ENCODE peak calls at places on chromosomes 4 and X, in seven cellular contexts. G is H9, L is mesenchymal stem cell, X is mesendoderm, U is IMR-90, N is trophoblast cell, R is H1. P is an unnamed sample.

GRCh38 chrX:71636438-71637252 is 18.3 kb upstream of the CXCR3 start:
- DNase-seq in G (no peak), L (no peak), X (no peak), U (no peak), N (no peak), R (no peak), P (no peak)

GRCh38 chr4:151676301-151676700 is 84.5 kb downstream of the GATB start:
- DNase-seq in G (no peak), L (peak), X (no peak), U (peak), N (no peak), R (no peak), P (no peak)

GRCh38 chr4:187814737-187815465 is 180.7 kb upstream of the ZFP42 start:
- DNase-seq in G (no peak), L (no peak), X (no peak), U (peak), N (peak), R (no peak), P (no peak)

GRCh38 chr4:52852041-52852440 is 10.1 kb upstream of the RASL11B start:
- DNase-seq in G (no peak), L (no peak), X (no peak), U (no peak), N (no peak), R (no peak), P (no peak)

GRCh38 chr4:122980860-122981259 is 58.5 kb upstream of the NUDT6 start:
- DNase-seq in G (no peak), L (no peak), X (no peak), U (no peak), N (no peak), R (no peak), P (no peak)

GRCh38 chr4:143344774-143345173 is 8.1 kb downstream of the GAB1 start:
- DNase-seq in G (no peak), L (no peak), X (no peak), U (no peak), N (peak), R (no peak), P (no peak)

GRCh38 chr4:181799670-181800069 is 443.5 kb upstream of the TENM3 start:
- DNase-seq in G (no peak), L (no peak), X (no peak), U (no peak), N (no peak), R (no peak), P (no peak)

GRCh38 chr4:131499139-131499873 is 1649.8 kb upstream of the PCDH10 start:
- DNase-seq in G (no peak), L (peak), X (no peak), U (peak), N (peak), R (no peak), P (no peak)

GRCh38 chr4:46385235-46385634 is 4.7 kb downstream of the GABRA2 start:
- DNase-seq in G (no peak), L (no peak), X (no peak), U (no peak), N (no peak), R (no peak), P (no peak)

GRCh38 chr4:2596153-2596552 is 59.7 kb downstream of the FAM193A start:
- DNase-seq in G (no peak), L (no peak), X (no peak), U (no peak), N (no peak), R (no peak), P (no peak)

GRCh38 chr4:128282516-128282915 is 5.1 kb downstream of the PGRMC2 start:
- DNase-seq in G (no peak), L (no peak), X (no peak), U (no peak), N (no peak), R (no peak), P (no peak)

GRCh38 chrX:125791781-125792180 is 374.3 kb downstream of the DCAF12L2 start:
- DNase-seq in G (no peak), L (no peak), X (no peak), U (no peak), N (no peak), R (no peak), P (no peak)

GRCh38 chr4:123232439-123232838 is 164.2 kb upstream of the SPRY1 start:
- DNase-seq in G (no peak), L (peak), X (no peak), U (peak), N (peak), R (no peak), P (no peak)

GRCh38 chr4:119000400-119000799 is 111.7 kb downstream of the SYNPO2 start:
- DNase-seq in G (no peak), L (no peak), X (no peak), U (peak), N (no peak), R (no peak), P (no peak)

GRCh38 chr4:181688886-181689285 is 554.3 kb upstream of the TENM3 start:
- DNase-seq in G (no peak), L (no peak), X (no peak), U (peak), N (no peak), R (no peak), P (no peak)

GRCh38 chr4:10917475-10918103 is 233.0 kb upstream of the CLNK start:
- DNase-seq in G (no peak), L (no peak), X (no peak), U (no peak), N (no peak), R (no peak), P (no peak)

DNA sequence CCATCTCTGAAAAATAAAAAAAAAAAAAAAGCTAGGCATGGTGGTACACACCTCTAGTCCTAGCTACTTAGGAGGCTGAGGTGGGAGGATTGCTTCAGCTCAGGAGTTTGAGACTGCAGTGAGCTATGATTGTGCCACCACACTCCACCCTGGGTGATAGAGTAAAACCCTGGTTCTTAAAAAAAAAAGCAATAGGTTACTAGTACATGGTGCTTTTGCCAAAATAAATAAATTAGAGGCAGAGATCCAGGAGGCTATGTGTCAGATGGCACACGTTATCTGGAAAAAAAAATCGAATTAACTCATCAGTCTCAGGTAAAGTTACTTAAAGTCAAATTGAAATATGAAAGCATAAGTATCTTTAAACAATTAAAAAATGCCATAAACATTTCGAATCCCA is 94.3 kb downstream of the VCX3A start:
- DNase-seq in G (no peak), L (no peak), X (no peak), U (no peak), N (no peak), R (no peak), P (no peak)
- H4K8ac ChIP-seq in G (no peak), L (no peak), X (no peak), U (no peak), N (no peak), R (no peak), P (no peak)

GRCh38 chr4:78325244-78326187 is 226.1 kb upstream of the ANXA3 start:
- DNase-seq in G (no peak), L (no peak), X (no peak), U (no peak), N (no peak), R (no peak), P (no peak)
- H4K8ac ChIP-seq in G (no peak), L (no peak), X (no peak), U (no peak), N (no peak), R (no peak), P (no peak)

DNA sequence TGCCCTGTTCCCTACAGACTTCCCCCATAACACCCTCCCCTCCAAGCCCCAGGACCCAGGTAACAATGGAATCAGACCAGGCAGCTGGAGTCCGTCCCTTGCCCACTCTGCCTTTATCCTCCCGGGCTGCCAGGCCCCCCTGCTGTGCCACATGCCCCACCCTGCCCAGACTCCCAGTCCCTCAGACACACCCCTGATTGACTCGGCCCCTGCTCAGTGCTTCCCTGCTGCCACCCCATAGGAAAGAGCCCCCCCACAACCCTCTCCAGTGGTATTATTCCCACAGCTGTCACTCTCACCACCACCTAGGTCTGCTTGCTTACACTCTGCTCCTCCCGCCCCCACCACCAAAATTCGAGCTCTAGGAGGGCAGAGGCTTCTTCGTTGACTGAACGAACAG is 4.7 kb upstream of the NAA10 start:
- DNase-seq in G (no peak), L (no peak), X (no peak), U (no peak), N (no peak), R (no peak), P (no peak)
- H4K8ac ChIP-seq in G (no peak), L (no peak), X (no peak), U (no peak), N (no peak), R (no peak), P (no peak)

DNA sequence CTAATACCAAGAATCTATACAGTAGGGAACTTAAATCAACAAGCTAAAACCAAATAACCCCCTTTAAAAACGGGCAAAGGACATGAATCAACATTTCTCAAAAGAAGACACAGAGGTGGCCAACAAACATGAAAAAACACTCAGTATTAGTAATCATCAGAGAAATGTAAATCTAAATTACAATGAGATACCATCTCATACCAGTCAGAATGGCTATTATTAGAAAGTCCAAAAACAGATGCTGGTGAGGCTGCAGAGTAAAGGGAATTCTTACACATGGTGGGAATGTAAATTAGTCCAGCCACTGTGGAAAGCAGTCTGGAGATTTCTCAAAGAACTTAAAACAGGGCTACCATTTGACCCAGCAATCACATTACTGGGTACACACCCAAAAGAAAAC is 167.8 kb downstream of the PACRGL start:
- DNase-seq in G (no peak), L (no peak), X (no peak), U (no peak), N (peak), R (no peak), P (no peak)
- H4K8ac ChIP-seq in G (no peak), L (no peak), X (no peak), U (no peak), N (no peak), R (no peak), P (no peak)

GRCh38 chr4:6715704-6716017 is 313 bp upstream of the BLOC1S4 start:
- DNase-seq in G (no peak), L (no peak), X (no peak), U (no peak), N (no peak), R (no peak), P (no peak)
- H4K8ac ChIP-seq in G (no peak), L (peak), X (peak), U (peak), N (peak), R (no peak), P (no peak)

GRCh38 chr4:26257850-26258249 is 63.0 kb upstream of the RBPJ start:
- DNase-seq in G (no peak), L (no peak), X (no peak), U (no peak), N (no peak), R (no peak), P (no peak)

GRCh38 chr4:26263165-26263564 is 57.6 kb upstream of the RBPJ start:
- DNase-seq in G (peak), L (no peak), X (peak), U (no peak), N (peak), R (no peak), P (no peak)

GRCh38 chr4:26260571-26260970 is 60.2 kb upstream of the RBPJ start:
- DNase-seq in G (no peak), L (no peak), X (no peak), U (no peak), N (no peak), R (no peak), P (no peak)

GRCh38 chr4:26264109-26264508 is 56.7 kb upstream of the RBPJ start:
- DNase-seq in G (no peak), L (no peak), X (no peak), U (no peak), N (no peak), R (no peak), P (no peak)

GRCh38 chr4:26261400-26261799 is 59.4 kb upstream of the RBPJ start:
- DNase-seq in G (no peak), L (no peak), X (no peak), U (no peak), N (no peak), R (no peak), P (no peak)
- H4K8ac ChIP-seq in G (no peak), L (no peak), X (no peak), U (no peak), N (no peak), R (no peak), P (no peak)

DNA sequence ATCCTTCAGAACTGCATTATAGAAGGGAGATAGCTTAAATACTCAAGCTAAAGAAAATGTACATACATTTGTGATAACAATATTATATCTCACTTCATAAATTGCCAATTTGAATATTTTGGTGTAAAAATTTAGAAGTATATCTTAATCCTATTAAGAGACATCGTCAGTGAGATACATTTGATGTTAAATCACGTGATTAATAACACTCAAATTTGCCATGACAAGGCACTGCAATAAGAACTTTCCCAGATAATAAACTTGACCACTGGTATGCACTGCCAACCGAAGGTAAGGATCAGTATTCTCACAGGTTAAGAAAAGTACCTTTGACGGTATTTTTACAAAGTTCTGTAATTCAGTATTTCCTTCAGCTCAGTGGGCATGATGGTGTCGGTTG is 764.7 kb upstream of the FRG1 start:
- DNase-seq in G (no peak), L (no peak), X (no peak), U (no peak), N (no peak), R (no peak), P (no peak)
- H4K8ac ChIP-seq in G (no peak), L (no peak), X (no peak), U (no peak), N (no peak), R (no peak), P (no peak)

DNA sequence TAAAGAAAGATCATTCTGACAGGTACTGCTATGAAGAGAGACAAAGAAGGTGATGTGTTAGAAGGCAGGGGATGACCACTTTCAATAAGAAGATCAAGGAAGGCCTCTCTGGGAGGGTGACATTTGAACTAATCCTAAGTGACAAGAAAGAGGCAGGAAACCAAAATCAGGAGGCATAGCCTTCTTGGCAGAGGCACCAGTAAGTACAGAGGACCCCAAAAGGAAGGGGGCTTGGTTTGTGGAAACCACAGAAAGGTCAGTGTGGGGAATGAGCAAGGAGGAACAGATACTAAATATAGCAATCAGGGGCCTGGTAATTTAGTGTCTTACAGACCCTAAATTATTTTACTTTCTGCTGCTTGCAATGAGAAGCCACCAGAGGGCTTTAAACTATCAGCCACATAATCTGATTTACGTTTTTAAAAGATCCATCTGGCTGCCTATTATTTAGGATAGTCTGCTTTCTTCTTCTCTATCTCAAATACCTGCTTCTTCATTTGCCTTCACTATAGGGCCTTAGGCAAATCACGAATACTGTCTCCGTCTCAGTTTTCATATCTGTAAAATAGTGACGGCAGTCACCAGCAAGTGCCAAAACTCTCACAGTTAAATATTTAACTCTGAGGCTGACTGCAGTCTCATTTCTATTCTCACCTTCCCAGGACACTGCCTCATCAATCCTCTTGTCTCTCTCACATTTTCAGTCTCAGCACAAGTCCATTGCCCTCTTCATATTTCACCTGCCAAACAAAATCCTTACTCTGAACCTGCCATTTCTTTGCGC is 16.7 kb downstream of the NR3C2 start:
- DNase-seq in G (no peak), L (no peak), X (peak), U (no peak), N (no peak), R (no peak), P (no peak)
- H4K8ac ChIP-seq in G (no peak), L (no peak), X (no peak), U (no peak), N (no peak), R (no peak), P (no peak)